ENCODE peak calls at places on chromosomes 1 and 21, in five cellular contexts. One of them, this sample, is unnamed.

GRCh38 chr1:51558375-51558924 is 39.4 kb upstream of the EPS15 start:
- ATAC-seq in body of pancreas: no peak
- ATAC-seq in A549: peak; percentile 79
- ATAC-seq in heart right ventricle: no peak
- ATAC-seq in right cardiac atrium: no peak
- ATAC-seq in this sample: no peak

GRCh38 chr1:76294470-76295194 is 220.1 kb downstream of the ST6GALNAC3 start:
- ATAC-seq in A549: no peak
- ATAC-seq in body of pancreas: no peak
- ATAC-seq in heart right ventricle: no peak
- ATAC-seq in right cardiac atrium: no peak
- ATAC-seq in this sample: no peak

GRCh38 chr1:145956361-145956760 is 1.5 kb downstream of the LIX1L start:
- ATAC-seq in right cardiac atrium: no peak
- ATAC-seq in A549: no peak
- ATAC-seq in body of pancreas: no peak
- ATAC-seq in heart right ventricle: no peak
- ATAC-seq in this sample: no peak

GRCh38 chr1:113029822-113030221 is 43.2 kb upstream of the LRIG2 start:
- ATAC-seq in heart right ventricle: peak; percentile 43
- ATAC-seq in body of pancreas: no peak
- ATAC-seq in right cardiac atrium: peak; percentile 38
- ATAC-seq in A549: no peak
- ATAC-seq in this sample: no peak

GRCh38 chr1:47558601-47559593 is 121.1 kb downstream of the FOXD2 start:
- ATAC-seq in heart right ventricle: no peak
- ATAC-seq in right cardiac atrium: no peak
- ATAC-seq in A549: peak; percentile 35
- ATAC-seq in body of pancreas: peak; percentile 87
- ATAC-seq in this sample: no peak

GRCh38 chr1:214446772-214447556 is 104.4 kb downstream of the PTPN14 start:
- ATAC-seq in right cardiac atrium: no peak
- ATAC-seq in A549: peak; percentile 92
- ATAC-seq in body of pancreas: peak; percentile 86
- ATAC-seq in heart right ventricle: peak; percentile 44
- ATAC-seq in this sample: peak; percentile 27

GRCh38 chr21:10425856-10426255 is 95.5 kb upstream of the TPTE start:
- ATAC-seq in body of pancreas: no peak
- ATAC-seq in right cardiac atrium: no peak
- ATAC-seq in A549: no peak
- ATAC-seq in heart right ventricle: no peak
- ATAC-seq in this sample: no peak

GRCh38 chr1:31441558-31441957 is 28.5 kb downstream of the SERINC2 start:
- ATAC-seq in right cardiac atrium: no peak
- ATAC-seq in A549: no peak
- ATAC-seq in heart right ventricle: no peak
- ATAC-seq in body of pancreas: no peak
- ATAC-seq in this sample: no peak

GRCh38 chr1:202046227-202046626 is 35.8 kb downstream of the ELF3 start:
- ATAC-seq in body of pancreas: peak; percentile 95
- ATAC-seq in A549: peak; percentile 3
- ATAC-seq in right cardiac atrium: no peak
- ATAC-seq in heart right ventricle: no peak
- ATAC-seq in this sample: no peak

GRCh38 chr1:212937034-212937433 is 13.3 kb upstream of the VASH2 start:
- ATAC-seq in A549: no peak
- ATAC-seq in right cardiac atrium: peak; percentile 28
- ATAC-seq in heart right ventricle: no peak
- ATAC-seq in body of pancreas: no peak
- ATAC-seq in this sample: no peak

GRCh38 chr1:229409616-229410369 is 24.1 kb downstream of the ACTA1 start:
- ATAC-seq in A549: no peak
- ATAC-seq in heart right ventricle: no peak
- ATAC-seq in right cardiac atrium: no peak
- ATAC-seq in body of pancreas: no peak
- ATAC-seq in this sample: no peak

GRCh38 chr1:64348887-64349648 is 120.9 kb upstream of the CACHD1 start:
- ATAC-seq in right cardiac atrium: no peak
- ATAC-seq in heart right ventricle: no peak
- ATAC-seq in A549: no peak
- ATAC-seq in body of pancreas: no peak
- ATAC-seq in this sample: no peak

GRCh38 chr1:183306317-183307042 is 111.7 kb downstream of the NMNAT2 start:
- ATAC-seq in heart right ventricle: peak; percentile 41
- ATAC-seq in body of pancreas: peak; percentile 85
- ATAC-seq in A549: peak; percentile 72
- ATAC-seq in right cardiac atrium: no peak
- ATAC-seq in this sample: no peak

GRCh38 chr1:89912073-89912472 is 82.8 kb upstream of the ZNF326 start:
- ATAC-seq in A549: no peak
- ATAC-seq in right cardiac atrium: no peak
- ATAC-seq in body of pancreas: no peak
- ATAC-seq in heart right ventricle: no peak
- ATAC-seq in this sample: no peak

GRCh38 chr1:24992761-24993211 is 62.7 kb upstream of the RUNX3 start:
- ATAC-seq in heart right ventricle: no peak
- ATAC-seq in body of pancreas: no peak
- ATAC-seq in right cardiac atrium: no peak
- ATAC-seq in A549: no peak
- ATAC-seq in this sample: no peak

GRCh38 chr1:24995121-24995520 is 65.0 kb upstream of the RUNX3 start:
- ATAC-seq in right cardiac atrium: no peak
- ATAC-seq in heart right ventricle: no peak
- ATAC-seq in A549: no peak
- ATAC-seq in body of pancreas: no peak
- ATAC-seq in this sample: no peak

GRCh38 chr1:24995661-24996060 is 65.6 kb upstream of the RUNX3 start:
- ATAC-seq in body of pancreas: no peak
- ATAC-seq in A549: no peak
- ATAC-seq in right cardiac atrium: no peak
- ATAC-seq in heart right ventricle: no peak
- ATAC-seq in this sample: no peak

GRCh38 chr1:24992124-24992760 is 62.2 kb upstream of the RUNX3 start:
- ATAC-seq in body of pancreas: no peak
- ATAC-seq in heart right ventricle: no peak
- ATAC-seq in A549: no peak
- ATAC-seq in right cardiac atrium: no peak
- ATAC-seq in this sample: no peak

DNA sequence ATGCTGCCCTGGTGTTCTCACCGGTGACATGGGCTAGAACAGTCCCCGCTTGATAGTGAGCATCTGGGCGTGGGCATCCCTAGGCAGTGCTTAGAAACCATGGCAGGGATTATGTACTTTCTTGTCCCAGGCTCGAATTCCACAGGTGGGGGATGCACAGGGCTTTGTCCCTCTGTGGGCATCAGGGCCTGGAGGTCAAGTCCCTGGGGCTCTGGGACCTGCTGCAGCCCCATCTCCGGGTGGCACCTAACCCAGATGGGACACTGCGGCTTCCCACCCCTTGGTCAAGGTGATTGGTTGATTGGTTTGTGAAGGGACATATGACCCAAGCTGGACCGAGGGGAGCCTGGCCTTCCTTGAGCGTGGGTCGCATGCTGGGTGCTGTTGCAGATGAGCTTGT is 63.8 kb upstream of the RUNX3 start:
- ATAC-seq in heart right ventricle: no peak
- ATAC-seq in body of pancreas: no peak
- ATAC-seq in A549: no peak
- ATAC-seq in right cardiac atrium: no peak
- ATAC-seq in this sample: no peak
- H3K4me1 ChIP-seq in heart right ventricle: no peaks in the 10 kb centered on the region
- H3K4me1 ChIP-seq in body of pancreas: no peaks in the 10 kb centered on the region
- H3K4me1 ChIP-seq in A549: no peaks in the 10 kb centered on the region
- H3K4me1 ChIP-seq in right cardiac atrium: no peaks in the 10 kb centered on the region
- H3K4me1 ChIP-seq in this sample: no peaks in the 10 kb centered on the region

GRCh38 chr1:160405331-160405877 is 5.0 kb downstream of the VANGL2 start:
- ATAC-seq in right cardiac atrium: no peak
- ATAC-seq in body of pancreas: no peak
- ATAC-seq in A549: no peak
- ATAC-seq in heart right ventricle: no peak
- ATAC-seq in this sample: no peak
- H3K4me1 ChIP-seq in right cardiac atrium: peaks cover 19% of the 10 kb centered on the region
- H3K4me1 ChIP-seq in body of pancreas: peaks cover 16% of the 10 kb centered on the region
- H3K4me1 ChIP-seq in A549: peaks cover 23% of the 10 kb centered on the region
- H3K4me1 ChIP-seq in heart right ventricle: peaks cover 7% of the 10 kb centered on the region
- H3K4me1 ChIP-seq in this sample: peaks cover 45% of the 10 kb centered on the region

GRCh38 chr21:28821276-28822063 is 171.2 kb downstream of the LTN1 start:
- ATAC-seq in right cardiac atrium: no peak
- ATAC-seq in heart right ventricle: no peak
- ATAC-seq in A549: no peak
- ATAC-seq in body of pancreas: no peak
- ATAC-seq in this sample: no peak

GRCh38 chr21:28822064-28822402 is 170.6 kb downstream of the LTN1 start:
- ATAC-seq in heart right ventricle: no peak
- ATAC-seq in right cardiac atrium: no peak
- ATAC-seq in A549: no peak
- ATAC-seq in body of pancreas: no peak
- ATAC-seq in this sample: no peak

GRCh38 chr21:28823464-28823863 is 169.2 kb downstream of the LTN1 start:
- ATAC-seq in A549: no peak
- ATAC-seq in body of pancreas: no peak
- ATAC-seq in right cardiac atrium: no peak
- ATAC-seq in heart right ventricle: no peak
- ATAC-seq in this sample: no peak

GRCh38 chr21:28826569-28826968 is 166.1 kb downstream of the LTN1 start:
- ATAC-seq in A549: no peak
- ATAC-seq in right cardiac atrium: no peak
- ATAC-seq in heart right ventricle: no peak
- ATAC-seq in body of pancreas: no peak
- ATAC-seq in this sample: no peak

GRCh38 chr21:28822882-28823335 is 169.8 kb downstream of the LTN1 start:
- ATAC-seq in right cardiac atrium: peak; percentile 80
- ATAC-seq in heart right ventricle: peak; percentile 42
- ATAC-seq in body of pancreas: peak; percentile 62
- ATAC-seq in A549: no peak
- ATAC-seq in this sample: peak; percentile 79
- H3K4me1 ChIP-seq in right cardiac atrium: peaks cover 3% of the 10 kb centered on the region
- H3K4me1 ChIP-seq in heart right ventricle: peaks cover 20% of the 10 kb centered on the region
- H3K4me1 ChIP-seq in body of pancreas: peaks cover 14% of the 10 kb centered on the region
- H3K4me1 ChIP-seq in A549: no peaks in the 10 kb centered on the region
- H3K4me1 ChIP-seq in this sample: peaks cover 26% of the 10 kb centered on the region

GRCh38 chr21:33643658-33644311 is 1.5 kb downstream of the ITSN1 start:
- ATAC-seq in A549: no peak
- ATAC-seq in body of pancreas: no peak
- ATAC-seq in right cardiac atrium: no peak
- ATAC-seq in heart right ventricle: no peak
- ATAC-seq in this sample: no peak
- H3K4me1 ChIP-seq in A549: peaks cover 28% of the 10 kb centered on the region
- H3K4me1 ChIP-seq in body of pancreas: peaks cover 20% of the 10 kb centered on the region
- H3K4me1 ChIP-seq in right cardiac atrium: peaks cover 3% of the 10 kb centered on the region
- H3K4me1 ChIP-seq in heart right ventricle: peaks cover 22% of the 10 kb centered on the region
- H3K4me1 ChIP-seq in this sample: peaks cover 16% of the 10 kb centered on the region

GRCh38 chr1:210696709-210697108 is 368.0 kb downstream of the HHAT start:
- ATAC-seq in heart right ventricle: no peak
- ATAC-seq in right cardiac atrium: no peak
- ATAC-seq in body of pancreas: no peak
- ATAC-seq in A549: peak; percentile 52
- ATAC-seq in this sample: no peak
- H3K4me1 ChIP-seq in heart right ventricle: no peaks in the 10 kb centered on the region
- H3K4me1 ChIP-seq in right cardiac atrium: no peaks in the 10 kb centered on the region
- H3K4me1 ChIP-seq in body of pancreas: peaks cover 5% of the 10 kb centered on the region
- H3K4me1 ChIP-seq in A549: peaks cover 17% of the 10 kb centered on the region
- H3K4me1 ChIP-seq in this sample: no peaks in the 10 kb centered on the region

DNA sequence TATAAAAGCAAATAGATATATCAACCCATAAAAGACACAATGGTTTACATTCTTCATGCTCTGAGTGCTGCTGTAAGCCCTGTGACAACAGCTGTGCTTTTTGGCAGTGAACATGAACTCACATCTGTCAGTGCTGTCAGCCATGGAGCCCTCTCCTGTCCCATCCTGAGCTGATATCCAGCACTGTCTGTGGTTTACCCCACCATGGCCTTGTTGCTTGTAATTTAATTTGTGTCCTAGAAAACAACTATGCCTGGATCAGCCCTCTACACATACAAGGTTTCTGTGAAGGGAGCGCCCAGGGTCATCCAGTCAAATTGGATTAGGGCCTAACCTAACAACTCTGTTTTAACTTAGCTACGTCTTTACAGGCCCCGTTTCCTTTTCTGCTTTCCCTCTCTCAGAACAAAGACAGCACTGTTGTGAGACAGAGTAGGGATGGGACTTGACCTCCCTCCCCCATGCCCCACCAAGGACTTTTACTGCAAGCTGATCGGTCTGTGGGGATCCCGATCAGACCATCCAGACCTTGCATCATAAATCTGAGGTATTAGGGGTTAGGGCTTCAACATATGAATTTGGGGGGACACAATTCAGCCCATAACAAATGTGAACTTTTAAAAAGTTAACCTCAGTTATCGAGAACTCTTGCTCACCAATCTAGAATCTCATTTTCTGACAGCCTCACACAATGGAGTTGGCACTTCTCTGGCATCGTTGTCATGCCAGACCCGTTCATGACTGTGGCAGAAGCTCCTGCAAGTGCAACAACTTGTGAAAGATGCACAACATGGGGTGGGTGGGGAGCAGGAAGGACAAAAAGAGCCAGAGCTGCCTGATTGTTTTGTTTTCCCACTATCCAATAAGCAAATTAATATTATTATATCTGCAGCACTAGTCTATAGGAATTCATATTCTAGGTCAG is 16.4 kb upstream of the SLC44A3 start:
- ATAC-seq in right cardiac atrium: peak; percentile 70
- ATAC-seq in heart right ventricle: peak; percentile 76
- ATAC-seq in A549: no peak
- ATAC-seq in body of pancreas: peak; percentile 55
- ATAC-seq in this sample: peak; percentile 40
- H3K4me1 ChIP-seq in right cardiac atrium: peaks cover 7% of the 10 kb centered on the region
- H3K4me1 ChIP-seq in heart right ventricle: peaks cover 36% of the 10 kb centered on the region
- H3K4me1 ChIP-seq in A549: peaks cover 18% of the 10 kb centered on the region
- H3K4me1 ChIP-seq in body of pancreas: peaks cover 32% of the 10 kb centered on the region
- H3K4me1 ChIP-seq in this sample: peaks cover 11% of the 10 kb centered on the region

GRCh38 chr1:28259935-28260802 is 851 bp downstream of the SESN2 start:
- ATAC-seq in right cardiac atrium: peak; percentile 81
- ATAC-seq in A549: peak; percentile 86
- ATAC-seq in heart right ventricle: peak; percentile 71
- ATAC-seq in body of pancreas: peak; percentile 45
- ATAC-seq in this sample: peak; percentile 76
- H3K4me1 ChIP-seq in right cardiac atrium: peaks cover 7% of the 10 kb centered on the region
- H3K4me1 ChIP-seq in A549: peaks cover 51% of the 10 kb centered on the region
- H3K4me1 ChIP-seq in heart right ventricle: peaks cover 14% of the 10 kb centered on the region
- H3K4me1 ChIP-seq in body of pancreas: peaks cover 47% of the 10 kb centered on the region
- H3K4me1 ChIP-seq in this sample: peaks cover 10% of the 10 kb centered on the region